ENCODE peak calls at places on chromosomes 7 and 10, in eight cellular contexts. One of them, this sample, is unnamed. For H3K36me3, the result is how much of the 10 kb centered on the place peaks cover.

GRCh38 chr10:131676971-131677421 is 223.8 kb upstream of the PPP2R2D start:
- DNase-seq in lung: no peak
- DNase-seq in CD8-positive, alpha-beta T cell: no peak
- DNase-seq in brain microvascular endothelial cell: no peak
- DNase-seq in mucosa of descending colon: no peak
- DNase-seq in cardiac muscle cell: no peak
- DNase-seq in fibroblast of lung: no peak
- DNase-seq in RWPE2: no peak
- DNase-seq in this sample: no peak

GRCh38 chr10:101816913-101817541 is 1.2 kb downstream of the OGA start:
- DNase-seq in lung: no peak
- DNase-seq in CD8-positive, alpha-beta T cell: no peak
- DNase-seq in brain microvascular endothelial cell: no peak
- DNase-seq in mucosa of descending colon: no peak
- DNase-seq in cardiac muscle cell: no peak
- DNase-seq in fibroblast of lung: no peak
- DNase-seq in RWPE2: no peak
- DNase-seq in this sample: no peak

GRCh38 chr7:91228927-91229326 is 35.3 kb upstream of the FZD1 start:
- DNase-seq in lung: no peak
- DNase-seq in CD8-positive, alpha-beta T cell: no peak
- DNase-seq in brain microvascular endothelial cell: no peak
- DNase-seq in mucosa of descending colon: no peak
- DNase-seq in cardiac muscle cell: no peak
- DNase-seq in fibroblast of lung: no peak
- DNase-seq in RWPE2: no peak
- DNase-seq in this sample: no peak

GRCh38 chr10:29736325-29737208 is 101.8 kb upstream of the SVIL start:
- DNase-seq in lung: peak
- DNase-seq in CD8-positive, alpha-beta T cell: peak
- DNase-seq in brain microvascular endothelial cell: peak
- DNase-seq in mucosa of descending colon: peak
- DNase-seq in cardiac muscle cell: peak
- DNase-seq in fibroblast of lung: peak
- DNase-seq in RWPE2: no peak
- DNase-seq in this sample: no peak

GRCh38 chr7:47373871-47374451 is 207.9 kb downstream of the TNS3 start:
- DNase-seq in lung: no peak
- DNase-seq in CD8-positive, alpha-beta T cell: no peak
- DNase-seq in brain microvascular endothelial cell: no peak
- DNase-seq in mucosa of descending colon: no peak
- DNase-seq in cardiac muscle cell: no peak
- DNase-seq in fibroblast of lung: no peak
- DNase-seq in RWPE2: no peak
- DNase-seq in this sample: no peak

GRCh38 chr10:60208676-60209269 is 180.9 kb downstream of the ANK3 start:
- DNase-seq in lung: no peak
- DNase-seq in CD8-positive, alpha-beta T cell: no peak
- DNase-seq in brain microvascular endothelial cell: no peak
- DNase-seq in mucosa of descending colon: no peak
- DNase-seq in cardiac muscle cell: peak
- DNase-seq in fibroblast of lung: peak
- DNase-seq in RWPE2: no peak
- DNase-seq in this sample: no peak

GRCh38 chr10:130740166-130740565 is 571.4 kb downstream of the TCERG1L start:
- DNase-seq in lung: no peak
- DNase-seq in CD8-positive, alpha-beta T cell: no peak
- DNase-seq in brain microvascular endothelial cell: no peak
- DNase-seq in mucosa of descending colon: no peak
- DNase-seq in cardiac muscle cell: no peak
- DNase-seq in fibroblast of lung: no peak
- DNase-seq in RWPE2: no peak
- DNase-seq in this sample: no peak

GRCh38 chr10:75430000-75430763 is 1.2 kb upstream of the LRMDA start:
- DNase-seq in lung: peak
- DNase-seq in CD8-positive, alpha-beta T cell: no peak
- DNase-seq in brain microvascular endothelial cell: no peak
- DNase-seq in mucosa of descending colon: peak
- DNase-seq in cardiac muscle cell: peak
- DNase-seq in fibroblast of lung: no peak
- DNase-seq in RWPE2: no peak
- DNase-seq in this sample: no peak

GRCh38 chr10:71277914-71278665 is 41.0 kb upstream of the SLC29A3 start:
- DNase-seq in lung: no peak
- DNase-seq in CD8-positive, alpha-beta T cell: no peak
- DNase-seq in brain microvascular endothelial cell: no peak
- DNase-seq in mucosa of descending colon: no peak
- DNase-seq in cardiac muscle cell: no peak
- DNase-seq in fibroblast of lung: no peak
- DNase-seq in RWPE2: no peak
- DNase-seq in this sample: no peak

GRCh38 chr7:104548861-104549260 is 220.5 kb downstream of the LHFPL3 start:
- DNase-seq in lung: no peak
- DNase-seq in CD8-positive, alpha-beta T cell: no peak
- DNase-seq in brain microvascular endothelial cell: no peak
- DNase-seq in mucosa of descending colon: no peak
- DNase-seq in cardiac muscle cell: no peak
- DNase-seq in fibroblast of lung: no peak
- DNase-seq in RWPE2: no peak
- DNase-seq in this sample: no peak

GRCh38 chr7:128872394-128872824 is 9.8 kb downstream of the ATP6V1F start:
- DNase-seq in lung: no peak
- DNase-seq in CD8-positive, alpha-beta T cell: no peak
- DNase-seq in brain microvascular endothelial cell: no peak
- DNase-seq in mucosa of descending colon: no peak
- DNase-seq in cardiac muscle cell: no peak
- DNase-seq in fibroblast of lung: no peak
- DNase-seq in RWPE2: peak
- DNase-seq in this sample: no peak

GRCh38 chr7:158613481-158613880 is 25.9 kb upstream of the PTPRN2 start:
- DNase-seq in lung: no peak
- DNase-seq in CD8-positive, alpha-beta T cell: no peak
- DNase-seq in brain microvascular endothelial cell: no peak
- DNase-seq in mucosa of descending colon: no peak
- DNase-seq in cardiac muscle cell: peak
- DNase-seq in fibroblast of lung: peak
- DNase-seq in RWPE2: no peak
- DNase-seq in this sample: peak

GRCh38 chr7:137626469-137627067 is 220.2 kb downstream of the DGKI start:
- DNase-seq in lung: peak
- DNase-seq in CD8-positive, alpha-beta T cell: peak
- DNase-seq in brain microvascular endothelial cell: peak
- DNase-seq in mucosa of descending colon: peak
- DNase-seq in cardiac muscle cell: peak
- DNase-seq in fibroblast of lung: peak
- DNase-seq in RWPE2: no peak
- DNase-seq in this sample: peak

GRCh38 chr7:45446195-45446944 is 127.8 kb upstream of the ADCY1 start:
- DNase-seq in lung: no peak
- DNase-seq in CD8-positive, alpha-beta T cell: no peak
- DNase-seq in brain microvascular endothelial cell: no peak
- DNase-seq in mucosa of descending colon: no peak
- DNase-seq in cardiac muscle cell: no peak
- DNase-seq in fibroblast of lung: peak
- DNase-seq in RWPE2: no peak
- DNase-seq in this sample: peak

GRCh38 chr7:148793590-148793989 is 90.5 kb downstream of the EZH2 start:
- DNase-seq in lung: no peak
- DNase-seq in CD8-positive, alpha-beta T cell: no peak
- DNase-seq in brain microvascular endothelial cell: no peak
- DNase-seq in mucosa of descending colon: no peak
- DNase-seq in cardiac muscle cell: peak
- DNase-seq in fibroblast of lung: no peak
- DNase-seq in RWPE2: no peak
- DNase-seq in this sample: no peak

GRCh38 chr10:91923371-91924211 is at the start of gene BTAF1:
- DNase-seq in lung: peak
- DNase-seq in CD8-positive, alpha-beta T cell: peak
- DNase-seq in brain microvascular endothelial cell: peak
- DNase-seq in mucosa of descending colon: peak
- DNase-seq in cardiac muscle cell: peak
- DNase-seq in fibroblast of lung: peak
- DNase-seq in RWPE2: peak
- DNase-seq in this sample: peak

GRCh38 chr7:1813394-1814088 is 143.5 kb downstream of the ELFN1 start:
- DNase-seq in lung: no peak
- DNase-seq in CD8-positive, alpha-beta T cell: no peak
- DNase-seq in brain microvascular endothelial cell: no peak
- DNase-seq in mucosa of descending colon: no peak
- DNase-seq in cardiac muscle cell: no peak
- DNase-seq in fibroblast of lung: no peak
- DNase-seq in RWPE2: no peak
- DNase-seq in this sample: no peak

DNA sequence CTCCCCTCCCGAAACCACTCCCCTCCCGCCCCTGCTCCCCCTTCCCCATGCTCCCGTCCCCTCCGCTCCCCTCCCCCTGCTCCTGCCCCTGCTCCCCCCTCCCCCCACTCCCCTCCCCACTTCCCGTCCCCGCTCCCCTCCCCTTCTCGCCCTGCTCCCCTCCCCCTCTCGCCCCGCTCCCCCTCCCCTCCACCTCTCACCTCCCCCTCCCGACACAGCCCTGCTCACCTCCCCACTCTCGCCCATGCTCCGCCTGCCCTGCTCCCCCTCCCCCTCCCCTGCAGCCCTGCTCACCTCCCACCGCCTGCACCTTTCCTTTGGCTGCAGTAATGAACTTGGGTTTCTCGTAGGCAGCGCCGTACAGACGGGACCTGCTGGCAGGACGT is 49.9 kb upstream of the NKX6-2 start:
- DNase-seq in lung: no peak
- DNase-seq in CD8-positive, alpha-beta T cell: no peak
- DNase-seq in brain microvascular endothelial cell: no peak
- DNase-seq in mucosa of descending colon: no peak
- DNase-seq in cardiac muscle cell: no peak
- DNase-seq in fibroblast of lung: no peak
- DNase-seq in RWPE2: no peak
- DNase-seq in this sample: no peak
- H3K4me3 ChIP-seq in lung: no peak
- H3K4me3 ChIP-seq in CD8-positive, alpha-beta T cell: no peak
- H3K4me3 ChIP-seq in brain microvascular endothelial cell: no peak
- H3K4me3 ChIP-seq in mucosa of descending colon: no peak
- H3K4me3 ChIP-seq in cardiac muscle cell: no peak
- H3K4me3 ChIP-seq in fibroblast of lung: no peak
- H3K4me3 ChIP-seq in RWPE2: no peak
- H3K4me3 ChIP-seq in this sample: no peak

DNA sequence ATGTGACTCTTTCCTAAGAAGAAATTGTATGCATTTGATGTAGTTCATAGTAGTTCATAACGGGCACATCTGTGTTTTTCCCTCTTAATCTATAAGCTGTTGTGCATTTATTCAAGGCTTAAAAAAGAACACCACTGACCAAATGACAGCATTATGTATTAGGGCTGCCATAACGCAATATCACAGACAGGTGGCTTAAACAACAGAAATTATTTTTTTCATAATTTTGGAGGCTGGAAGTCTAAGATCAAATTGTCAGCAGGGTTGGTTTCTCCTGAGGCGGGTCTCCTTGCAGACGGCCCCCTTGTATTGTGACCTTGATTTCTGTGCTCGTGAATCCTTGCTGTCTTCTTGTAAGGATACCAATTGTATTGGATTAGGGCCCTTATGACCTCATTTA is 627 bp upstream of the SSMEM1 start:
- DNase-seq in lung: no peak
- DNase-seq in CD8-positive, alpha-beta T cell: no peak
- DNase-seq in brain microvascular endothelial cell: no peak
- DNase-seq in mucosa of descending colon: no peak
- DNase-seq in cardiac muscle cell: no peak
- DNase-seq in fibroblast of lung: no peak
- DNase-seq in RWPE2: no peak
- DNase-seq in this sample: no peak
- TF ChIP-seq CTCF in lung: no peak
- TF ChIP-seq CTCF in CD8-positive, alpha-beta T cell: no peak
- TF ChIP-seq CTCF in brain microvascular endothelial cell: peak
- TF ChIP-seq CTCF in mucosa of descending colon: no peak
- TF ChIP-seq CTCF in cardiac muscle cell: no peak
- TF ChIP-seq CTCF in fibroblast of lung: peak
- TF ChIP-seq CTCF in RWPE2: no peak
- TF ChIP-seq CTCF in this sample: no peak

DNA sequence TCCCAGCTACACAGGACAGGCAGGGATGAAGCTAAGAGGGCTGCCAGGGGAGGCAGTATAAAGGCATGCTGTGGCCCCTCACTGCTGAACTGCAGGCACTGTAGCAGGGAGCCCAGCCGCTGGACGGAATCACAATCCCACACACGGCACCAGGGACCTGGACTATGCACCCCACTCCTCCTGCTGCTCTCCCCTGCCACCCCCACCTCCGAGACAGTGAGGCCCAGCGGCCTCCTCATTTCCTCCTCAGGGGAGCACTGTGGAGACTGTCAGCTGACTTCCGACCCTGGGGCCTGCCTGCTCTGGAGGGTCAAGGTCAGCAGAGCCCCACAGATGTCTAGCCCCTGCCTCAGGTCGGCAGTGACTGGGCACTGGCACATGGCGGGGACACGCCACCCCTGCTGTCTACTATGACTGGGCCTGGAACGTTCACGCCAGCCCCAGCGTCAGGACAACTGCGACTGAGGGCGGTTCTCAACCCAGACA is 92.7 kb downstream of the FAM53B start:
- DNase-seq in lung: no peak
- DNase-seq in CD8-positive, alpha-beta T cell: no peak
- DNase-seq in brain microvascular endothelial cell: no peak
- DNase-seq in mucosa of descending colon: no peak
- DNase-seq in cardiac muscle cell: no peak
- DNase-seq in fibroblast of lung: no peak
- DNase-seq in RWPE2: no peak
- DNase-seq in this sample: no peak
- H3K36me3 ChIP-seq in lung: under half
- H3K36me3 ChIP-seq in CD8-positive, alpha-beta T cell: under half
- H3K36me3 ChIP-seq in brain microvascular endothelial cell: under half
- H3K36me3 ChIP-seq in mucosa of descending colon: under half
- H3K36me3 ChIP-seq in cardiac muscle cell: under half
- H3K36me3 ChIP-seq in fibroblast of lung: under half
- H3K36me3 ChIP-seq in RWPE2: under half
- H3K36me3 ChIP-seq in this sample: under half

GRCh38 chr10:68109312-68109711 is at the start of gene MYPN:
- DNase-seq in lung: no peak
- DNase-seq in CD8-positive, alpha-beta T cell: no peak
- DNase-seq in brain microvascular endothelial cell: no peak
- DNase-seq in mucosa of descending colon: no peak
- DNase-seq in cardiac muscle cell: no peak
- DNase-seq in fibroblast of lung: no peak
- DNase-seq in RWPE2: no peak
- DNase-seq in this sample: no peak

GRCh38 chr10:68110027-68110426 is 739 bp downstream of the MYPN start:
- DNase-seq in lung: no peak
- DNase-seq in CD8-positive, alpha-beta T cell: no peak
- DNase-seq in brain microvascular endothelial cell: no peak
- DNase-seq in mucosa of descending colon: no peak
- DNase-seq in cardiac muscle cell: peak
- DNase-seq in fibroblast of lung: no peak
- DNase-seq in RWPE2: no peak
- DNase-seq in this sample: no peak

GRCh38 chr10:68106656-68107055 is 2.6 kb upstream of the MYPN start:
- DNase-seq in lung: no peak
- DNase-seq in CD8-positive, alpha-beta T cell: no peak
- DNase-seq in brain microvascular endothelial cell: peak
- DNase-seq in mucosa of descending colon: no peak
- DNase-seq in cardiac muscle cell: peak
- DNase-seq in fibroblast of lung: peak
- DNase-seq in RWPE2: no peak
- DNase-seq in this sample: no peak

GRCh38 chr10:68105820-68106219 is 3.5 kb upstream of the MYPN start:
- DNase-seq in lung: no peak
- DNase-seq in CD8-positive, alpha-beta T cell: no peak
- DNase-seq in brain microvascular endothelial cell: peak
- DNase-seq in mucosa of descending colon: no peak
- DNase-seq in cardiac muscle cell: peak
- DNase-seq in fibroblast of lung: peak
- DNase-seq in RWPE2: no peak
- DNase-seq in this sample: no peak

GRCh38 chr10:68107651-68108449 is 1.4 kb upstream of the MYPN start:
- DNase-seq in lung: no peak
- DNase-seq in CD8-positive, alpha-beta T cell: no peak
- DNase-seq in brain microvascular endothelial cell: no peak
- DNase-seq in mucosa of descending colon: no peak
- DNase-seq in cardiac muscle cell: no peak
- DNase-seq in fibroblast of lung: no peak
- DNase-seq in RWPE2: no peak
- DNase-seq in this sample: no peak
- H3K4me3 ChIP-seq in lung: no peak
- H3K4me3 ChIP-seq in CD8-positive, alpha-beta T cell: no peak
- H3K4me3 ChIP-seq in brain microvascular endothelial cell: no peak
- H3K4me3 ChIP-seq in mucosa of descending colon: no peak
- H3K4me3 ChIP-seq in cardiac muscle cell: no peak
- H3K4me3 ChIP-seq in fibroblast of lung: no peak
- H3K4me3 ChIP-seq in RWPE2: no peak
- H3K4me3 ChIP-seq in this sample: no peak